ENCODE peak calls at places on chromosomes 4 and X, in seven cellular contexts. One of them, this sample, is unnamed.

GRCh38 chr4:38523524-38524448 is 140.2 kb upstream of the KLF3 start:
- DNase-seq in stromal cell of bone marrow: peak
- DNase-seq in fibroblast of lung: no peak
- DNase-seq in NCI-H510A treated with DMSO at 0.1 percent for 48 hours: no peak
- DNase-seq in NCI-H446 treated with DMSO at 0.1 percent for 48 hours: no peak
- DNase-seq in cardiac septum: no peak
- DNase-seq in kidney tubule cell: peak
- DNase-seq in this sample: no peak

GRCh38 chr4:10048931-10049655 is 27.8 kb upstream of the SLC2A9 start:
- DNase-seq in stromal cell of bone marrow: no peak
- DNase-seq in fibroblast of lung: no peak
- DNase-seq in NCI-H510A treated with DMSO at 0.1 percent for 48 hours: no peak
- DNase-seq in NCI-H446 treated with DMSO at 0.1 percent for 48 hours: no peak
- DNase-seq in cardiac septum: no peak
- DNase-seq in kidney tubule cell: peak
- DNase-seq in this sample: no peak

GRCh38 chr4:26719954-26720552 is 136.2 kb downstream of the TBC1D19 start:
- DNase-seq in stromal cell of bone marrow: peak
- DNase-seq in fibroblast of lung: peak
- DNase-seq in NCI-H510A treated with DMSO at 0.1 percent for 48 hours: peak
- DNase-seq in NCI-H446 treated with DMSO at 0.1 percent for 48 hours: peak
- DNase-seq in cardiac septum: no peak
- DNase-seq in kidney tubule cell: peak
- DNase-seq in this sample: no peak

GRCh38 chr4:146978641-146979040 is 33.0 kb upstream of the TTC29 start:
- DNase-seq in stromal cell of bone marrow: no peak
- DNase-seq in fibroblast of lung: no peak
- DNase-seq in NCI-H510A treated with DMSO at 0.1 percent for 48 hours: no peak
- DNase-seq in NCI-H446 treated with DMSO at 0.1 percent for 48 hours: no peak
- DNase-seq in cardiac septum: no peak
- DNase-seq in kidney tubule cell: no peak
- DNase-seq in this sample: no peak

GRCh38 chr4:2261110-2261852 is 628 bp downstream of the MXD4 start:
- DNase-seq in stromal cell of bone marrow: no peak
- DNase-seq in fibroblast of lung: peak
- DNase-seq in NCI-H510A treated with DMSO at 0.1 percent for 48 hours: peak
- DNase-seq in NCI-H446 treated with DMSO at 0.1 percent for 48 hours: no peak
- DNase-seq in cardiac septum: peak
- DNase-seq in kidney tubule cell: peak
- DNase-seq in this sample: no peak

GRCh38 chr4:13920901-13921300 is 293.4 kb upstream of the BOD1L1 start:
- DNase-seq in stromal cell of bone marrow: peak
- DNase-seq in fibroblast of lung: peak
- DNase-seq in NCI-H510A treated with DMSO at 0.1 percent for 48 hours: no peak
- DNase-seq in NCI-H446 treated with DMSO at 0.1 percent for 48 hours: no peak
- DNase-seq in cardiac septum: no peak
- DNase-seq in kidney tubule cell: peak
- DNase-seq in this sample: peak

GRCh38 chr4:101594588-101594987 is 195.9 kb upstream of the BANK1 start:
- DNase-seq in stromal cell of bone marrow: no peak
- DNase-seq in fibroblast of lung: no peak
- DNase-seq in NCI-H510A treated with DMSO at 0.1 percent for 48 hours: no peak
- DNase-seq in NCI-H446 treated with DMSO at 0.1 percent for 48 hours: no peak
- DNase-seq in cardiac septum: no peak
- DNase-seq in kidney tubule cell: no peak
- DNase-seq in this sample: no peak

GRCh38 chr4:140092094-140092820 is 61.7 kb downstream of the MAML3 start:
- DNase-seq in stromal cell of bone marrow: no peak
- DNase-seq in fibroblast of lung: no peak
- DNase-seq in NCI-H510A treated with DMSO at 0.1 percent for 48 hours: peak
- DNase-seq in NCI-H446 treated with DMSO at 0.1 percent for 48 hours: peak
- DNase-seq in cardiac septum: peak
- DNase-seq in kidney tubule cell: no peak
- DNase-seq in this sample: no peak

GRCh38 chr4:119536572-119537528 is 91.8 kb downstream of the PDE5A start:
- DNase-seq in stromal cell of bone marrow: peak
- DNase-seq in fibroblast of lung: peak
- DNase-seq in NCI-H510A treated with DMSO at 0.1 percent for 48 hours: no peak
- DNase-seq in NCI-H446 treated with DMSO at 0.1 percent for 48 hours: no peak
- DNase-seq in cardiac septum: no peak
- DNase-seq in kidney tubule cell: peak
- DNase-seq in this sample: no peak

GRCh38 chrX:12814434-12814833 is 23.2 kb downstream of the PRPS2 start:
- DNase-seq in stromal cell of bone marrow: peak
- DNase-seq in fibroblast of lung: peak
- DNase-seq in NCI-H510A treated with DMSO at 0.1 percent for 48 hours: peak
- DNase-seq in NCI-H446 treated with DMSO at 0.1 percent for 48 hours: no peak
- DNase-seq in cardiac septum: no peak
- DNase-seq in kidney tubule cell: peak
- DNase-seq in this sample: no peak

GRCh38 chr4:122842984-122843531 is 16.4 kb downstream of the FGF2 start:
- DNase-seq in stromal cell of bone marrow: no peak
- DNase-seq in fibroblast of lung: no peak
- DNase-seq in NCI-H510A treated with DMSO at 0.1 percent for 48 hours: no peak
- DNase-seq in NCI-H446 treated with DMSO at 0.1 percent for 48 hours: no peak
- DNase-seq in cardiac septum: no peak
- DNase-seq in kidney tubule cell: no peak
- DNase-seq in this sample: no peak

This sample was measured in HS-5.